ENCODE peak calls at places on chromosomes 12 and 14, in eight cellular contexts. V is BJ, S is IMR-90, Z is neural crest cell, J is ascending aorta, T is A549, N is tibial nerve, X is mesothelial cell of epicardium. I is an unnamed sample.

GRCh38 chr14:95815226-95815690 is 61.4 kb upstream of the TUNAR start:
- DNase-seq in S (no peak), X (no peak), V (no peak), T (no peak), Z (no peak), J (no peak), N (no peak), I (no peak)

GRCh38 chr14:91385227-91385626 is 32.4 kb downstream of the CCDC88C start:
- DNase-seq in V (no peak), N (no peak), X (no peak), Z (no peak), T (no peak), S (no peak), J (no peak), I (no peak)

GRCh38 chr12:43428088-43428600 is 123.9 kb downstream of the ADAMTS20 start:
- DNase-seq in J (no peak), Z (no peak), S (no peak), N (no peak), X (no peak), V (no peak), T (no peak), I (no peak)

GRCh38 chr14:57845802-57846531 is 19.9 kb downstream of the SLC35F4 start:
- DNase-seq in V (no peak), X (no peak), T (no peak), S (no peak), N (no peak), Z (no peak), J (no peak), I (no peak)

GRCh38 chr14:35470775-35471174 is 63.2 kb upstream of the INSM2 start:
- DNase-seq in V (no peak), Z (no peak), N (no peak), T (no peak), J (no peak), X (no peak), S (peak; percentile 31), I (no peak)

GRCh38 chr14:96267916-96268315 is 11.9 kb downstream of the BDKRB1 start:
- DNase-seq in J (no peak), N (no peak), Z (no peak), T (no peak), X (no peak), S (peak; percentile 69), V (no peak), I (no peak)

GRCh38 chr12:3924761-3925160 is 51.6 kb upstream of the PARP11 start:
- DNase-seq in N (no peak), X (no peak), V (no peak), J (no peak), S (no peak), T (no peak), Z (no peak), I (no peak)

GRCh38 chr12:27331927-27332324 is 710 bp upstream of the BMAL2 start:
- DNase-seq in V (no peak), S (no peak), T (no peak), J (no peak), N (no peak), Z (no peak), X (no peak), I (no peak)

GRCh38 chr12:46391630-46392029 is 19.1 kb upstream of the SLC38A2 start:
- DNase-seq in V (no peak), T (no peak), J (no peak), X (no peak), S (no peak), Z (no peak), N (peak; percentile 73), I (no peak)

GRCh38 chr12:107622005-107622404 is 63.6 kb upstream of the PWP1 start:
- DNase-seq in Z (peak; percentile 21), J (no peak), V (no peak), T (peak; percentile 47), X (no peak), N (no peak), S (peak; percentile 3), I (no peak)

GRCh38 chr12:42129595-42130204 is 15.0 kb downstream of the GXYLT1 start:
- DNase-seq in N (peak; percentile 81), X (no peak), Z (no peak), T (peak; percentile 78), S (peak; percentile 80), V (no peak), J (no peak), I (no peak)

GRCh38 chr12:67594888-67595287 is 53.7 kb upstream of the DYRK2 start:
- DNase-seq in J (no peak), S (no peak), V (no peak), N (no peak), Z (no peak), X (no peak), T (peak; percentile 18), I (no peak)

GRCh38 chr12:79360936-79361335 is 329.8 kb downstream of the PAWR start:
- DNase-seq in J (no peak), Z (no peak), S (no peak), V (no peak), T (no peak), X (no peak), N (no peak), I (no peak)

GRCh38 chr14:34350903-34351302 is 111.1 kb downstream of the SPTSSA start:
- DNase-seq in X (no peak), N (no peak), S (no peak), V (no peak), T (no peak), J (no peak), Z (no peak), I (no peak)

GRCh38 chr12:29309320-29309902 is 71.6 kb downstream of the ERGIC2 start:
- DNase-seq in T (peak; percentile 34), S (peak; percentile 47), V (no peak), N (no peak), X (no peak), Z (no peak), J (no peak), I (no peak)

GRCh38 chr12:100675432-100675831 is 101.9 kb downstream of the GAS2L3 start:
- DNase-seq in S (peak; percentile 72), V (no peak), J (no peak), X (peak; percentile 66), Z (no peak), T (no peak), N (peak; percentile 48), I (no peak)

GRCh38 chr12:102685841-102686240 is 205.5 kb upstream of the IGF1 start:
- DNase-seq in V (no peak), T (no peak), Z (no peak), J (no peak), X (no peak), N (no peak), S (no peak), I (no peak)

GRCh38 chr12:47843226-47843980 is 23.7 kb upstream of the HDAC7 start:
- DNase-seq in T (no peak), V (no peak), Z (no peak), X (no peak), S (no peak), N (no peak), J (no peak), I (no peak)
- TF ChIP-seq CTCF in T (no peak), V (no peak), Z (no peak), X (no peak), S (no peak), N (no peak), J (no peak), I (no peak)

GRCh38 chr12:16681196-16681595 is 75.2 kb upstream of the LMO3 start:
- DNase-seq in Z (no peak), S (no peak), T (no peak), N (no peak), X (no peak), J (no peak), V (no peak), I (no peak)

GRCh38 chr12:16685107-16685506 is 79.1 kb upstream of the LMO3 start:
- DNase-seq in T (no peak), J (no peak), S (peak; percentile 1), Z (no peak), N (no peak), V (no peak), X (no peak), I (no peak)
- TF ChIP-seq CTCF in T (no peak), J (peak; percentile 28), S (peak; percentile 33), Z (peak; percentile 51), N (no peak), V (no peak), X (no peak), I (no peak)

DNA sequence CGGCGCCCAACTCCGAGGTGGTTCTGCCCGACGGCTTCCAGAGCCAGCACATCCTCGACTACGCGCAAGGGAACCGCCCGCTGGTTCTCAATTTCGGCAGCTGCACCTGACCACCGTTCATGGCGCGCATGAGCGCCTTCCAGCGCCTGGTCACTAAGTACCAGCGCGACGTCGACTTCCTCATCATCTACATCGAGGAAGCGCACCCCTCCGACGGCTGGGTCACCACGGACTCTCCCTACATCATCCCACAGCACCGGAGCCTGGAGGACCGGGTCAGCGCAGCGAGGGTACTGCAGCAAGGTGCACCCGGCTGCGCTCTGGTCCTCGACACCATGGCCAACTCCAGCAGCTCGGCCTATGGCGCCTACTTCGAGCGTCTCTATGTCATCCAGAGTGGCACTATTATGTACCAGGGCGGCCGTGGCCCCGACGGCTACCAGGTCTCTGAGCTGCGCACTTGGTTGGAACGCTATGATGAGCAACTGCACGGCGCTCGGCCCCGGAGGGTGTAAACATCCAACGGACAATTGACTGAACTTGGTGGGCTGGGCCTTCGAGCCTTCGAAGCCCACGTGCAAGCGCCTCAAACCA is 699 bp downstream of the DIO3 start:
- DNase-seq in Z (no peak), J (no peak), N (no peak), T (no peak), X (no peak), S (no peak), V (no peak), I (no peak)
- TF ChIP-seq CTCF in Z (no peak), J (no peak), N (no peak), T (no peak), X (no peak), S (no peak), V (no peak), I (no peak)

GRCh38 chr14:59428581-59429012 is 36.6 kb downstream of the GPR135 start:
- DNase-seq in J (no peak), N (no peak), T (no peak), Z (no peak), S (peak; percentile 83), X (no peak), V (no peak), I (no peak)
- TF ChIP-seq CTCF in J (peak; percentile 42), N (peak; percentile 31), T (no peak), Z (no peak), S (peak; percentile 29), X (no peak), V (peak; percentile 43), I (no peak)

DNA sequence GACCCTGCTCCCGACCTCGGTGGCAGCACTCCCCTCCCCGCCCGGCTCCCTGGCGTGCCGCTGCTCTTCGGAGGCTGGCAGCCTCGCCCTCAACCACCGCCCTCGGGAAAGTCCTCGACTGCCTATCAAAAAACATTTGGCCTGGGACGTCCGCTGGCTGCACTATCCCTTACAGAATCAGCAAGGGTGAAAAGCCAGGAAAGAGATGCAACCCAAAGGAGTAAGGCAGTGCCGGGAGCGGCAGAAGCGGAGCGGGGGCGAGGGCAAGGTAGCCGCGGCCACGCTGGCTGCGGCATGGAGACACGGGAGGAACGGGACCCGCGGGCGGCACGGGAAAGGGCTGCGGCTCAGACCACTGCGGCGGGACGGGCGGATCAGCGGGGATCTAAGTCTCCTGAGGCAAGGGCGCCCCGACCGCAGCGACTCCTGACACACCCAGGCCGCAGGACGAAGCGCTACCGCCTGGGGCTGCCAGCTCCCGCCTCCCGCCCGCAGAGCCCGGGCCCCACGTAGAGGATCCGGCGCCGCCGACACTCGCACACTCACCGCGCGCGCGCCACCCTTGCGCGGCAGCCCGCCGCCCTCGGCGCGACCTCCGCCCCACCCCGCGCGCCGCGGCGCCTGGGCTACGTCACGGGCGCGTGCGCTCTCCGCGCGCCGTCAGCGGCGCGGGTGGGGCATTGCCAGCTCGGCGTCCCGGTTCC is at the start of the genes BBOF1 and ENTPD5:
- DNase-seq in J (peak; percentile 31), Z (peak; percentile 73), V (peak; percentile 26), X (peak; percentile 81), N (peak; percentile 72), T (peak; percentile 83), S (peak; percentile 80), I (peak; percentile 43)
- TF ChIP-seq CTCF in J (no peak), Z (no peak), V (no peak), X (no peak), N (peak; percentile 63), T (no peak), S (no peak), I (no peak)

I was measured in omental fat pad.